ENCODE peak calls at places on chromosomes 2 and 18, in seven cellular contexts. One of them, this sample, is unnamed.

GRCh38 chr2:46850742-46851141 is 64.9 kb downstream of the MCFD2 start:
- DNase-seq in lower lobe of right lung: no peak
- DNase-seq in Panc1: no peak
- DNase-seq in stomach: peak; percentile 71
- DNase-seq in sigmoid colon: peak; percentile 93
- DNase-seq in left ventricle myocardium inferior: peak; percentile 45
- DNase-seq in cardiac muscle cell: no peak
- DNase-seq in this sample: peak; percentile 69

GRCh38 chr2:152600698-152601097 is 116.6 kb downstream of the PRPF40A start:
- DNase-seq in lower lobe of right lung: no peak
- DNase-seq in Panc1: no peak
- DNase-seq in stomach: no peak
- DNase-seq in sigmoid colon: no peak
- DNase-seq in left ventricle myocardium inferior: no peak
- DNase-seq in cardiac muscle cell: no peak
- DNase-seq in this sample: no peak

GRCh38 chr2:25494626-25495025 is 152.9 kb upstream of the DNMT3A start:
- DNase-seq in lower lobe of right lung: no peak
- DNase-seq in Panc1: no peak
- DNase-seq in stomach: no peak
- DNase-seq in sigmoid colon: no peak
- DNase-seq in left ventricle myocardium inferior: no peak
- DNase-seq in cardiac muscle cell: no peak
- DNase-seq in this sample: no peak

GRCh38 chr2:168583064-168583709 is 127.1 kb downstream of the CERS6 start:
- DNase-seq in lower lobe of right lung: no peak
- DNase-seq in Panc1: no peak
- DNase-seq in stomach: no peak
- DNase-seq in sigmoid colon: no peak
- DNase-seq in left ventricle myocardium inferior: no peak
- DNase-seq in cardiac muscle cell: no peak
- DNase-seq in this sample: no peak

GRCh38 chr2:45278345-45279078 is 269.3 kb upstream of the SIX2 start:
- DNase-seq in lower lobe of right lung: no peak
- DNase-seq in Panc1: no peak
- DNase-seq in stomach: no peak
- DNase-seq in sigmoid colon: no peak
- DNase-seq in left ventricle myocardium inferior: no peak
- DNase-seq in cardiac muscle cell: no peak
- DNase-seq in this sample: no peak

GRCh38 chr2:50491541-50492114 is 540.3 kb downstream of the NRXN1 start:
- DNase-seq in lower lobe of right lung: no peak
- DNase-seq in Panc1: peak; percentile 5
- DNase-seq in stomach: no peak
- DNase-seq in sigmoid colon: no peak
- DNase-seq in left ventricle myocardium inferior: no peak
- DNase-seq in cardiac muscle cell: peak; percentile 52
- DNase-seq in this sample: peak; percentile 15

GRCh38 chr18:56927795-56928194 is 219.1 kb upstream of the BOD1L2 start:
- DNase-seq in lower lobe of right lung: no peak
- DNase-seq in Panc1: no peak
- DNase-seq in stomach: no peak
- DNase-seq in sigmoid colon: no peak
- DNase-seq in left ventricle myocardium inferior: no peak
- DNase-seq in cardiac muscle cell: no peak
- DNase-seq in this sample: no peak

GRCh38 chr2:196433116-196433515 is 206.4 kb upstream of the CCDC150 start:
- DNase-seq in lower lobe of right lung: no peak
- DNase-seq in Panc1: no peak
- DNase-seq in stomach: no peak
- DNase-seq in sigmoid colon: no peak
- DNase-seq in left ventricle myocardium inferior: no peak
- DNase-seq in cardiac muscle cell: no peak
- DNase-seq in this sample: no peak

GRCh38 chr2:120853294-120854013 is 117.8 kb downstream of the GLI2 start:
- DNase-seq in lower lobe of right lung: no peak
- DNase-seq in Panc1: no peak
- DNase-seq in stomach: no peak
- DNase-seq in sigmoid colon: peak; percentile 50
- DNase-seq in left ventricle myocardium inferior: no peak
- DNase-seq in cardiac muscle cell: no peak
- DNase-seq in this sample: no peak

GRCh38 chr2:25473758-25474335 is 132.1 kb upstream of the DNMT3A start:
- DNase-seq in lower lobe of right lung: peak; percentile 49
- DNase-seq in Panc1: no peak
- DNase-seq in stomach: peak; percentile 34
- DNase-seq in sigmoid colon: no peak
- DNase-seq in left ventricle myocardium inferior: no peak
- DNase-seq in cardiac muscle cell: peak; percentile 80
- DNase-seq in this sample: peak; percentile 23

GRCh38 chr18:8847066-8847755 is 141.9 kb downstream of the MTCL1 start:
- DNase-seq in lower lobe of right lung: no peak
- DNase-seq in Panc1: no peak
- DNase-seq in stomach: no peak
- DNase-seq in sigmoid colon: no peak
- DNase-seq in left ventricle myocardium inferior: no peak
- DNase-seq in cardiac muscle cell: no peak
- DNase-seq in this sample: no peak

GRCh38 chr2:169395821-169396374 is 33.6 kb upstream of the LRP2 start:
- DNase-seq in lower lobe of right lung: no peak
- DNase-seq in Panc1: no peak
- DNase-seq in stomach: no peak
- DNase-seq in sigmoid colon: no peak
- DNase-seq in left ventricle myocardium inferior: no peak
- DNase-seq in cardiac muscle cell: no peak
- DNase-seq in this sample: no peak

GRCh38 chr2:115174651-115175050 is 732.2 kb downstream of the DPP10 start:
- DNase-seq in lower lobe of right lung: no peak
- DNase-seq in Panc1: no peak
- DNase-seq in stomach: no peak
- DNase-seq in sigmoid colon: no peak
- DNase-seq in left ventricle myocardium inferior: no peak
- DNase-seq in cardiac muscle cell: no peak
- DNase-seq in this sample: peak; percentile 16

GRCh38 chr2:72917138-72917874 is at the start of gene EMX1:
- DNase-seq in lower lobe of right lung: peak; percentile 76
- DNase-seq in Panc1: no peak
- DNase-seq in stomach: peak; percentile 83
- DNase-seq in sigmoid colon: no peak
- DNase-seq in left ventricle myocardium inferior: no peak
- DNase-seq in cardiac muscle cell: peak; percentile 65
- DNase-seq in this sample: peak; percentile 83

GRCh38 chr18:47235096-47235495 is 16.4 kb downstream of the SKOR2 start:
- DNase-seq in lower lobe of right lung: no peak
- DNase-seq in Panc1: no peak
- DNase-seq in stomach: no peak
- DNase-seq in sigmoid colon: no peak
- DNase-seq in left ventricle myocardium inferior: no peak
- DNase-seq in cardiac muscle cell: no peak
- DNase-seq in this sample: no peak
- H3K27ac ChIP-seq in lower lobe of right lung: no peak overlapping the region
- H3K27ac ChIP-seq in Panc1: no peak overlapping the region
- H3K27ac ChIP-seq in stomach: no peak overlapping the region
- H3K27ac ChIP-seq in sigmoid colon: no peak overlapping the region
- H3K27ac ChIP-seq in left ventricle myocardium inferior: no peak overlapping the region
- H3K27ac ChIP-seq in cardiac muscle cell: no peak overlapping the region
- H3K27ac ChIP-seq in this sample: no peak overlapping the region

DNA sequence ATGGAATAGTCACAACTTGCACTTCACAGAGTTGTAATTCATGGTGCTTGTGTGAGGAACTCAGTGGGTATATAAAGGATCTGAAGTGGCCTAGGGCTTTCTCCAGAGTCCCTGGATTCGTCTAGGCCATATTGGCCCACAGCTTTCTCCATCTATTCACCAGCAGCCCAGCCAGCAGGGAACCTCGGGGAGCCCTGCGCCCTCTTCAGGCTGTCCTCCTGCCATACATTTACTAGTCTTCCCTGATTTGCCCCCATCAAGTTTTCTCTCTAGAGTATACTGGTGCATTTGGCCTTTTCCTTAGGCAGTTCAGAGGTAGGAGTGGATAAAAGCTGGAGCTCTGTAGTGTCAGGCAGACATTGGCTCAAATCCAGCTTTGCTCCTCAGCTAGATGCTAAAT is 278.3 kb downstream of the MYCN start:
- DNase-seq in lower lobe of right lung: no peak
- DNase-seq in Panc1: no peak
- DNase-seq in stomach: peak; percentile 67
- DNase-seq in sigmoid colon: no peak
- DNase-seq in left ventricle myocardium inferior: no peak
- DNase-seq in cardiac muscle cell: peak; percentile 53
- DNase-seq in this sample: no peak
- TF ChIP-seq CTCF in lower lobe of right lung: peak; percentile 31
- TF ChIP-seq CTCF in Panc1: peak; percentile 60
- TF ChIP-seq CTCF in stomach: peak; percentile 49
- TF ChIP-seq CTCF in sigmoid colon: peak; percentile 10
- TF ChIP-seq CTCF in left ventricle myocardium inferior: peak; percentile 55
- TF ChIP-seq CTCF in cardiac muscle cell: no peak
- TF ChIP-seq CTCF in this sample: no peak

DNA sequence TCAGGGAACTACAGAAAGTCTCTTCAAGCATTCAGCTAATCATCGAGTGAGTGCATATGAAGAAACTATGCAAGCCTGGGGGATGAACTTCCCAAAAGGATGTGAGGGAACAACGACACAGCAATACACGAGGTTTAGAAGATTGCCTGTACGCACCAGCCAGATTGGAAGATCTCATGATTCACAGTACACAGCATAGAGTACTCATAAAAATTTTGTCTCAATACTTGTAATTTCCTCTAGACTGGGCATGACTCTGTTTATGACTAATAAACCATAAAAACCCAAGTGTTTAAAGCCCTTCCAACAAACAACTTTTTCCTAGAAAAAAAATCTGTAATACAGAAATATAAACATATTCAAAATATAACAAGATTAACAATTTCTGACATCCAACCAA is 279.7 kb downstream of the KCNJ3 start:
- DNase-seq in lower lobe of right lung: no peak
- DNase-seq in Panc1: no peak
- DNase-seq in stomach: no peak
- DNase-seq in sigmoid colon: no peak
- DNase-seq in left ventricle myocardium inferior: no peak
- DNase-seq in cardiac muscle cell: no peak
- DNase-seq in this sample: no peak
- H3K27ac ChIP-seq in lower lobe of right lung: no peak overlapping the region
- H3K27ac ChIP-seq in Panc1: no peak overlapping the region
- H3K27ac ChIP-seq in stomach: no peak overlapping the region
- H3K27ac ChIP-seq in sigmoid colon: no peak overlapping the region
- H3K27ac ChIP-seq in left ventricle myocardium inferior: no peak overlapping the region
- H3K27ac ChIP-seq in cardiac muscle cell: no peak overlapping the region
- H3K27ac ChIP-seq in this sample: no peak overlapping the region

DNA sequence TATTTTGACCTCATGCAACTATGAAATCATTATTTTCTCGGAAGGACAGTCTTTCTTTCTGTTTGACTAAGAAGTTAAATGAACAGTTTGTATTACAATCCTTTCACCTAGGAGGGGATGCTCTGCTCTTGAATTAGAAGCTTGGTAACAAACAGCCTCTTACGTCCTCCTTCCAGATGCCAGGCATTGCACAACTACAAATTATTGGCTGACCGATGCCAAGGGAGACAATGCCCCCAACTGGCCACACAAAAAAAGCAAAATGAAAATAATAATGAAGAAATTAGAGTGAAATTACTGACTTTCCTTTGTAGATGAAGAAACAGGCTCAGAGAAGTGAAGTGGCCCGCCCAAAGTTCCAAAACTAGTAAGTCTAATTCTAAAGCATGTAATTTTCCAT is 177.9 kb downstream of the CYRIA start:
- DNase-seq in lower lobe of right lung: no peak
- DNase-seq in Panc1: no peak
- DNase-seq in stomach: peak; percentile 27
- DNase-seq in sigmoid colon: no peak
- DNase-seq in left ventricle myocardium inferior: no peak
- DNase-seq in cardiac muscle cell: peak; percentile 62
- DNase-seq in this sample: no peak
- TF ChIP-seq CTCF in lower lobe of right lung: peak; percentile 52
- TF ChIP-seq CTCF in Panc1: peak; percentile 46
- TF ChIP-seq CTCF in stomach: peak; percentile 32
- TF ChIP-seq CTCF in sigmoid colon: no peak
- TF ChIP-seq CTCF in left ventricle myocardium inferior: peak; percentile 59
- TF ChIP-seq CTCF in cardiac muscle cell: peak; percentile 26
- TF ChIP-seq CTCF in this sample: no peak

GRCh38 chr2:68553098-68553497 is 85.7 kb downstream of the APLF start:
- DNase-seq in lower lobe of right lung: no peak
- DNase-seq in Panc1: no peak
- DNase-seq in stomach: no peak
- DNase-seq in sigmoid colon: no peak
- DNase-seq in left ventricle myocardium inferior: no peak
- DNase-seq in cardiac muscle cell: no peak
- DNase-seq in this sample: no peak

GRCh38 chr2:68544811-68545210 is 77.4 kb downstream of the APLF start:
- DNase-seq in lower lobe of right lung: no peak
- DNase-seq in Panc1: no peak
- DNase-seq in stomach: no peak
- DNase-seq in sigmoid colon: no peak
- DNase-seq in left ventricle myocardium inferior: no peak
- DNase-seq in cardiac muscle cell: no peak
- DNase-seq in this sample: no peak

DNA sequence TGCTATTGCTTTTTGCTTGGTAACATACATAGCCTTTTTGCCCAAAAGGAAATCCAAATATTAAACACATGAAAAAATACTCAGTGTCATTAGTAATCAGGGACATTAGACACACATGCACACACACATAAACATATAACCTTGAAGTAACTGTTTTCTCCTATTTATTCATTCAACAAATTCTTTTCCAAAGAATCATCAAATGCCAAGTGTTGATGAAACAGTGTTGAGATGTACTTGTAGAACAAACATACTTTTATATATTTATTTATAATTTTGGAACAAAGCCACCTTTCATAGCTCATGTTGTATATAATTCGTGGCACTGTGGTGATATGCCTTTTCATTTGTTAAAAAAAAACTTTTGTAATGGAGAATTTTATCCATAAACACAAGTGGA is 81.0 kb downstream of the APLF start:
- DNase-seq in lower lobe of right lung: no peak
- DNase-seq in Panc1: no peak
- DNase-seq in stomach: no peak
- DNase-seq in sigmoid colon: no peak
- DNase-seq in left ventricle myocardium inferior: no peak
- DNase-seq in cardiac muscle cell: no peak
- DNase-seq in this sample: no peak
- H3K27ac ChIP-seq in lower lobe of right lung: no peak overlapping the region
- H3K27ac ChIP-seq in Panc1: no peak overlapping the region
- H3K27ac ChIP-seq in stomach: no peak overlapping the region
- H3K27ac ChIP-seq in sigmoid colon: no peak overlapping the region
- H3K27ac ChIP-seq in left ventricle myocardium inferior: no peak overlapping the region
- H3K27ac ChIP-seq in cardiac muscle cell: no peak overlapping the region
- H3K27ac ChIP-seq in this sample: no peak overlapping the region

GRCh38 chr18:49178736-49179135 is 228.0 kb upstream of the SMAD7 start:
- DNase-seq in lower lobe of right lung: no peak
- DNase-seq in Panc1: no peak
- DNase-seq in stomach: peak; percentile 34
- DNase-seq in sigmoid colon: no peak
- DNase-seq in left ventricle myocardium inferior: no peak
- DNase-seq in cardiac muscle cell: peak; percentile 37
- DNase-seq in this sample: peak; percentile 34
- TF ChIP-seq CTCF in lower lobe of right lung: peak; percentile 48
- TF ChIP-seq CTCF in Panc1: peak; percentile 58
- TF ChIP-seq CTCF in stomach: peak; percentile 53
- TF ChIP-seq CTCF in sigmoid colon: peak; percentile 25
- TF ChIP-seq CTCF in left ventricle myocardium inferior: peak; percentile 62
- TF ChIP-seq CTCF in cardiac muscle cell: peak; percentile 61
- TF ChIP-seq CTCF in this sample: peak; percentile 28

This sample was measured in pancreas.